ENCODE peak calls at places on chromosomes 12 and 14, in eight cellular contexts. H is activated naive CD8-positive, alpha-beta T cell treated with anti-CD3 and anti-CD28 coated beads, Interleukin-2, amount 10 ng/mL, durations not matched to agents 7 days and 5 days; D is NCI-H1092; V is endodermal cell; E is germinal center; S is activated T-cell treated with anti-CD3 and anti-CD28 coated beads for 48 hours; F is lower lobe of right lung; Z is stimulated activated CD8-positive, alpha-beta memory T cell treated with anti-CD3 and anti-CD28 coated beads, Interleukin-2, amount 100 ng/mL, for 1 hour. M is an unnamed sample.
A peak's percentile ranks its signal among the peaks of the same experiment; 100 is the strongest.

GRCh38 chr12:124828264-124829007 is 35.2 kb downstream of the SCARB1 start:
- DNase-seq in H (no peak), D (no peak), V (peak; percentile 73), E (no peak), S (no peak), F (no peak), Z (no peak), M (no peak)

GRCh38 chr12:65779946-65780345 is 44.3 kb upstream of the HMGA2 start:
- DNase-seq in H (no peak), D (no peak), V (no peak), E (no peak), S (no peak), F (no peak), Z (no peak), M (no peak)

GRCh38 chr14:64841121-64841611 is 38.5 kb downstream of the SPTB start:
- DNase-seq in H (no peak), D (no peak), V (peak; percentile 90), E (no peak), S (no peak), F (no peak), Z (no peak), M (no peak)

GRCh38 chr12:21453312-21453852 is 15.9 kb downstream of the PYROXD1 start:
- DNase-seq in H (no peak), D (no peak), V (no peak), E (no peak), S (no peak), F (no peak), Z (no peak), M (no peak)

GRCh38 chr14:32394038-32394437 is 64.9 kb downstream of the AKAP6 start:
- DNase-seq in H (no peak), D (no peak), V (no peak), E (no peak), S (no peak), F (no peak), Z (no peak), M (no peak)

GRCh38 chr12:122333142-122334087 is 67.1 kb upstream of the VPS33A start:
- DNase-seq in H (no peak), D (no peak), V (no peak), E (no peak), S (no peak), F (no peak), Z (no peak), M (no peak)

GRCh38 chr14:55578511-55578910 is 1.5 kb upstream of the KTN1 start:
- DNase-seq in H (no peak), D (no peak), V (no peak), E (no peak), S (no peak), F (no peak), Z (no peak), M (no peak)

GRCh38 chr12:113333111-113333750 is 1.7 kb downstream of the SLC8B1 start:
- DNase-seq in H (no peak), D (no peak), V (no peak), E (no peak), S (no peak), F (no peak), Z (no peak), M (no peak)

GRCh38 chr12:1928439-1929121 is 10.1 kb upstream of the CACNA2D4 start:
- DNase-seq in H (no peak), D (no peak), V (peak; percentile 48), E (no peak), S (no peak), F (peak; percentile 28), Z (no peak), M (no peak)

M was measured in amniotic stem cell.